ENCODE peak calls at places on chromosomes 2 and 18, in five cellular contexts. H, U, L, X and G are unnamed samples.

GRCh38 chr2:856041-856440 is 94.6 kb upstream of the SNTG2 start:
- DNase-seq in X (no peak), U (no peak), H (no peak), L (no peak), G (no peak)

GRCh38 chr2:74778381-74779371 is 55.3 kb upstream of the HK2 start:
- DNase-seq in U (peak), X (no peak), H (peak), L (peak), G (no peak)

GRCh38 chr2:54520687-54521086 is 64.6 kb downstream of the SPTBN1 start:
- DNase-seq in U (no peak), H (no peak), L (no peak), X (no peak), G (no peak)

GRCh38 chr2:189841019-189841418 is 56.8 kb downstream of the PMS1 start:
- DNase-seq in H (no peak), L (no peak), U (no peak), X (no peak), G (no peak)

GRCh38 chr18:6929370-6930102 is 188.1 kb downstream of the LAMA1 start:
- DNase-seq in L (peak), H (no peak), X (peak), U (no peak), G (no peak)

GRCh38 chr2:127035212-127035611 is 71.7 kb downstream of the BIN1 start:
- DNase-seq in U (peak), X (no peak), H (no peak), L (peak), G (no peak)

GRCh38 chr18:64037812-64038414 is 68.0 kb downstream of the SERPINB8 start:
- DNase-seq in H (peak), X (peak), L (no peak), U (peak), G (no peak)

GRCh38 chr2:240137596-240138274 is 1.6 kb upstream of the COPS9 start:
- DNase-seq in H (no peak), U (no peak), X (no peak), L (no peak), G (no peak)

GRCh38 chr2:15043336-15044058 is 411.0 kb downstream of the LRATD1 start:
- DNase-seq in X (no peak), U (no peak), L (no peak), H (no peak), G (no peak)

GRCh38 chr2:44954306-44954901 is 12.9 kb downstream of the SIX3 start:
- DNase-seq in L (no peak), X (no peak), H (no peak), U (no peak), G (no peak)

GRCh38 chr2:8049851-8050571 is 631.8 kb upstream of the ID2 start:
- DNase-seq in H (no peak), U (no peak), L (no peak), X (no peak), G (no peak)

GRCh38 chr2:218259099-218259921 is 1.5 kb upstream of the GPBAR1 start:
- DNase-seq in X (no peak), L (no peak), U (no peak), H (peak), G (no peak)

GRCh38 chr2:54968561-54969218 is 81.6 kb downstream of the RTN4 start:
- DNase-seq in L (no peak), X (no peak), U (no peak), H (no peak), G (no peak)

GRCh38 chr2:241112046-241112445 is 10.0 kb upstream of the MTERF4 start:
- DNase-seq in H (no peak), X (no peak), U (no peak), L (no peak), G (no peak)

GRCh38 chr2:186645999-186646398 is 47.9 kb upstream of the FAM171B start:
- DNase-seq in X (no peak), U (no peak), H (no peak), L (no peak), G (no peak)

GRCh38 chr2:127064642-127065250 is 42.2 kb downstream of the BIN1 start:
- DNase-seq in H (peak), U (peak), X (peak), L (no peak), G (peak)

GRCh38 chr2:237920673-237921072 is 46.1 kb upstream of the UBE2F start:
- DNase-seq in U (no peak), X (no peak), H (no peak), L (no peak), G (no peak)

GRCh38 chr2:8676191-8676914 is 5.5 kb upstream of the ID2 start:
- DNase-seq in U (no peak), H (peak), L (peak), X (no peak), G (no peak)

DNA sequence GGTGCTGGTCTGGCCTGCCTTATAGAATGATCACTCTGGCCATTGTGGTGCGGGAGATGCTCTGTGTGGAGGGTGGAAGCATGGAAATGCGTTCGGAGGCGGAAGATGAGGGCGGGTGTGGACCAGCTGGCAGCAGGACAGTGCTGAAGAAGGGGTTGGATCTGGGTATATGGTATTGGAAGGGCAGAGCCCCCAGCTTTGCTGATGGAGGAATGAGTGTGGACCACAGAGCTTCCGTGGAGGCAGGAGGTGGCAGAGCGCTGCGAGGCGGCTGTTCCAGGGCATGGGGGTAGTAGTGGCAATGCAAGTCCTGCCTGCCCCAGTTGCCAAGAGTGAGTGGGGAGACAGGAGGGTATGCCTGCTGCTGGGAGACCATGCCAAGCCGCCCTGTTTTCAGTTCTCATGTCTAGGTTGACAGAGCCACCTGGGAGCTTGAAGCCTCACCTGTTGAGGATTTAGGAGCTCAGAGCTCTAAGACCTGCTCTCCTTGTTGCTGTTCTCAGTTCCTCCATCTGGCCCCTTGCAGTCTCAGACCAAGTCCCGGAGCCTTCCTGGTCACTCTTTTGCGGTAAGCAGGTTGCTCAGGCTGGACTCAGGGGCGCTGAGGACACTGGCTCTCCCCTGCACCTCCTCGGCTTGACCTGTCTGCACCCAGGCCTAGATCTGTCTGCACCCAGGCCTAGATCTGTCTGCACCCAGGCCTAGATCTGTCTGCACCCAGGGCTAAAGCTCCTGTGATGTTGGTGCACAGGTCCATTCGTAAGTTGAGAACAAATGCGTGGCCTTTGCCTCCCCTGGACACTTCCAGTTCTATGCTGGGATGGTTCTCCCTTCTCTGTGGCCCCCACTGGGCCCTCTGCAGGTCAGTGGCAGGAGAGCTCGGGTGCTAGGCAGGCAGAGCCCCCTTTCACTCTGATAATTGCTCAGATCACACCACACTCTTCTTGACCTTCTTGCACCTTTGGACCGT is 290.5 kb upstream of the HS6ST1 start:
- DNase-seq in L (no peak), U (no peak), H (no peak), X (no peak), G (no peak)
- TF ChIP-seq GABPA in L (no peak), U (no peak), H (no peak), X (no peak), G (no peak)

GRCh38 chr2:238948765-238949641 is 101.1 kb downstream of the TWIST2 start:
- DNase-seq in H (no peak), L (peak), U (no peak), X (no peak), G (no peak)
- TF ChIP-seq GABPA in H (no peak), L (no peak), U (no peak), X (no peak), G (no peak)

GRCh38 chr2:53200072-53200471 is 567.5 kb upstream of the CHAC2 start:
- DNase-seq in H (no peak), U (no peak), L (no peak), X (no peak), G (no peak)

GRCh38 chr2:53202063-53202462 is 565.5 kb upstream of the CHAC2 start:
- DNase-seq in L (no peak), U (peak), H (no peak), X (no peak), G (no peak)
- TF ChIP-seq GABPA in L (no peak), U (no peak), H (no peak), X (no peak), G (no peak)

DNA sequence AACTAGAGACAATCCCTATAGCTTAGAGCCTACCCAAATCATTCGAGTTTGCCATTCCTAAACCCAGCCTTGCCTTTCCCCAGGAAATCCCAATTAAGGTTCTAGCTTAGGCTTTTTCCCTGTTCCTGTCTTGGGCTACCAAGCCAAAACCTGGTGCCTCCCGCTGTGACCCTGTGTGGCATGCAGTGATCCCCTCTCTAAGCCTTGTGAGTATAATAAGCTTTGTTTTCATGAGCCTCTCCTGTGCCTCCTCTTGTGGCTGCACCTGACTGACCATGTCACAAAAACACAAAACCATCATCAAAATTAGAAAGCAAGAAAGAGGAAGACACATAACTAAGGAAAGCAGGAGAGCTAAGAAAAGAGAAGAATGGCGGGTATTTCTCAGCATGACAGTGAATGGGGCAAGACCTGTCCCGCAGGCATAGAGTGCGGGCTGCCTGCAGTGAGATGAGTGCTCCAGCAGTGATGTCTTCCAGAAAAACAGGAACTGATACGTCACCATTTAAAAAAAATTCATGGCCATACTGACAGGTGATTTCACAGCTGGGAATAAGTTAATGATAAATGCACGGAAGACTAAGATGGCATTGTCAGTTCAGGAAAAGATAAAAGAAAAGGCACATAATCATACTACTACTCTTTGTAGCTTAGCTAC is 9.2 kb upstream of the PAIP2B start:
- DNase-seq in X (no peak), L (peak), H (no peak), U (no peak), G (no peak)
- TF ChIP-seq GABPA in X (no peak), L (no peak), H (no peak), U (no peak), G (no peak)

GRCh38 chr2:16127958-16128357 is 187.6 kb downstream of the MYCN start:
- DNase-seq in H (no peak), L (peak), X (no peak), U (peak), G (no peak)

GRCh38 chr2:16126141-16126968 is 186.0 kb downstream of the MYCN start:
- DNase-seq in X (no peak), U (no peak), L (peak), H (no peak), G (no peak)

GRCh38 chr2:16125614-16126125 is 185.3 kb downstream of the MYCN start:
- DNase-seq in H (no peak), U (no peak), X (no peak), L (peak), G (no peak)

GRCh38 chr2:16128746-16129610 is 188.6 kb downstream of the MYCN start:
- DNase-seq in L (peak), X (no peak), U (no peak), H (no peak), G (no peak)

DNA sequence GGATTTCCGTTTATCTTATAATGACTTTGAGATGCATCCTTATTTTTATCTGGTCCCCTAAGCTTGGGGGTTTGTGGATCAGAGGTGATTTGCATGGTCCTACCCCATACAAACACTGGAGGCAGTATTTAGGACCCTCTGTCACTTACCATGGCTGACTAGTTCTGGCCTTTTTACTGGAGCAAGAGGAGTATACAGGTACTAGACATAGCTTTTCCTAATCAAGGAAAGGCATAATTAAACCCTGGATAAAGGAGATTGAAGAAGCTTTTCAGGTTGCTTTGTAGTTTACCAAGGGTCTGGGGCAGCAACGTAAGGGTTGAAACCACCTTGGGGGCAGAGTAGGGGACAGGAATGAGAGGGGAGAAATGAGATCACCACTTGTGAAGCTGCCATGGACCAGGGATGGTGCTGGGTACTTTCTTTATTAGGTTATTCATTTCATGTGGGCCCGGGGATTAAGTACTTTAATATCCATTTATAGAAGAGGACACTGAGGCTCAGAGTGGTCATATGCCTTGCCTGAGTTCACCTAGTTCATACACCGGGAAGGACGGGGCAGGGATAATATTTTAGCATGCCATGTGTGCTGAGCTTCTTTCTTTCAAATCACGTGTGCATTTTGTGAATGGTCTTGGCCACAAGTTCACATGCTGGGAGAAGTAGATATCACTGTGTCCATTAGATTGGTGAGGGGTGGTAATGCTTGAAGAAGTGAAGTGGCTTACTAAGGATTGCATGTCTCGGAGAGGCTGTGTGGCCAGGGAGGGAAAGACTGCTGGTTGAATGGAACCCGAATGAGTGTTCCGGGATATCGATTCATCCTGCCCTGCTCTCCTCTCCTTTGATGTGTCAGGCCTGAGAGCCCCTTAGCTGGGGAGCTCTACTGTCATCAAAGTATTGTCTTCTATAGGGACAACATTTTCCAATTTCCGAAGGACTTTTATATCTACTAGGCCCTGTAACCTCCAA is 186.9 kb downstream of the MYCN start:
- DNase-seq in H (no peak), U (no peak), L (peak), X (no peak), G (no peak)
- TF ChIP-seq GABPA in H (no peak), U (no peak), L (no peak), X (no peak), G (no peak)